ENCODE peak calls at places on chromosomes 3 and 15, in five cellular contexts. One of them, this sample, is unnamed. For H3K9me3 and H3K4me1, the result is how much of the 10 kb centered on the place peaks cover.

GRCh38 chr15:35769656-35770055 is 223.7 kb upstream of the DPH6 start:
- DNase-seq in ovary: no peak
- DNase-seq in small intestine: no peak
- DNase-seq in tibial artery: no peak
- DNase-seq in fibroblast of lung: no peak
- DNase-seq in this sample: no peak

GRCh38 chr3:184710870-184711365 is 946 bp downstream of the MAGEF1 start:
- DNase-seq in small intestine: no peak
- DNase-seq in fibroblast of lung: peak
- DNase-seq in tibial artery: no peak
- DNase-seq in ovary: peak
- DNase-seq in this sample: peak

GRCh38 chr3:14451844-14452533 is 49.6 kb downstream of the SLC6A6 start:
- DNase-seq in ovary: peak
- DNase-seq in small intestine: peak
- DNase-seq in fibroblast of lung: peak
- DNase-seq in tibial artery: peak
- DNase-seq in this sample: peak

GRCh38 chr3:103924544-103924943 is 1442.2 kb upstream of the ALCAM start:
- DNase-seq in ovary: no peak
- DNase-seq in small intestine: no peak
- DNase-seq in tibial artery: no peak
- DNase-seq in fibroblast of lung: no peak
- DNase-seq in this sample: no peak

GRCh38 chr3:69144631-69145244 is 22.3 kb upstream of the LMOD3 start:
- DNase-seq in fibroblast of lung: no peak
- DNase-seq in tibial artery: no peak
- DNase-seq in small intestine: no peak
- DNase-seq in ovary: no peak
- DNase-seq in this sample: no peak

GRCh38 chr3:149385617-149386298 is 8.3 kb upstream of the TM4SF1 start:
- DNase-seq in fibroblast of lung: no peak
- DNase-seq in ovary: no peak
- DNase-seq in small intestine: no peak
- DNase-seq in tibial artery: no peak
- DNase-seq in this sample: no peak

GRCh38 chr3:37114251-37115145 is 59.9 kb downstream of the LRRFIP2 start:
- DNase-seq in fibroblast of lung: peak
- DNase-seq in tibial artery: no peak
- DNase-seq in ovary: no peak
- DNase-seq in small intestine: no peak
- DNase-seq in this sample: no peak

GRCh38 chr3:179149239-179149887 is 1.2 kb downstream of the PIK3CA start:
- DNase-seq in fibroblast of lung: peak
- DNase-seq in small intestine: peak
- DNase-seq in tibial artery: peak
- DNase-seq in ovary: no peak
- DNase-seq in this sample: no peak

GRCh38 chr3:38165722-38166387 is 518 bp downstream of the OXSR1 start:
- DNase-seq in small intestine: peak
- DNase-seq in ovary: no peak
- DNase-seq in fibroblast of lung: peak
- DNase-seq in tibial artery: peak
- DNase-seq in this sample: no peak

GRCh38 chr3:27589795-27590194 is 105.6 kb upstream of the SLC4A7 start:
- DNase-seq in fibroblast of lung: peak
- DNase-seq in ovary: no peak
- DNase-seq in small intestine: no peak
- DNase-seq in tibial artery: no peak
- DNase-seq in this sample: no peak

GRCh38 chr3:25386686-25387271 is 41.3 kb upstream of the RARB start:
- DNase-seq in small intestine: no peak
- DNase-seq in fibroblast of lung: no peak
- DNase-seq in ovary: no peak
- DNase-seq in tibial artery: no peak
- DNase-seq in this sample: no peak

GRCh38 chr3:105503191-105503593 is 136.5 kb downstream of the ALCAM start:
- DNase-seq in ovary: no peak
- DNase-seq in fibroblast of lung: peak
- DNase-seq in tibial artery: no peak
- DNase-seq in small intestine: no peak
- DNase-seq in this sample: no peak

GRCh38 chr15:95277266-95277665 is 1045.9 kb downstream of the MCTP2 start:
- DNase-seq in ovary: no peak
- DNase-seq in small intestine: no peak
- DNase-seq in tibial artery: no peak
- DNase-seq in fibroblast of lung: peak
- DNase-seq in this sample: no peak

GRCh38 chr3:53846134-53846850 is at the start of the genes CHDH and IL17RB:
- DNase-seq in ovary: peak
- DNase-seq in fibroblast of lung: peak
- DNase-seq in small intestine: peak
- DNase-seq in tibial artery: no peak
- DNase-seq in this sample: peak

GRCh38 chr3:186152889-186153292 is 44.0 kb upstream of the ETV5 start:
- DNase-seq in tibial artery: no peak
- DNase-seq in ovary: no peak
- DNase-seq in fibroblast of lung: no peak
- DNase-seq in small intestine: no peak
- DNase-seq in this sample: no peak

GRCh38 chr15:92069308-92070244 is 216.1 kb downstream of the SLCO3A1 start:
- DNase-seq in small intestine: peak
- DNase-seq in fibroblast of lung: peak
- DNase-seq in ovary: no peak
- DNase-seq in tibial artery: peak
- DNase-seq in this sample: peak

GRCh38 chr3:127589600-127590281 is 792 bp downstream of the TPRA1 start:
- DNase-seq in tibial artery: no peak
- DNase-seq in ovary: no peak
- DNase-seq in fibroblast of lung: no peak
- DNase-seq in small intestine: peak
- DNase-seq in this sample: peak

GRCh38 chr3:58131101-58131500 is 79.7 kb downstream of the DNASE1L3 start:
- DNase-seq in tibial artery: no peak
- DNase-seq in small intestine: no peak
- DNase-seq in fibroblast of lung: no peak
- DNase-seq in ovary: no peak
- DNase-seq in this sample: no peak

GRCh38 chr3:194931366-194931765 is 245.7 kb downstream of the FAM43A start:
- DNase-seq in fibroblast of lung: peak
- DNase-seq in small intestine: no peak
- DNase-seq in tibial artery: no peak
- DNase-seq in ovary: no peak
- DNase-seq in this sample: no peak

GRCh38 chr15:40344217-40344616 is 3.5 kb upstream of the CCDC9B start:
- DNase-seq in tibial artery: no peak
- DNase-seq in ovary: no peak
- DNase-seq in small intestine: no peak
- DNase-seq in fibroblast of lung: peak
- DNase-seq in this sample: no peak

GRCh38 chr3:132978464-132978863 is 59.7 kb upstream of the TMEM108 start:
- DNase-seq in fibroblast of lung: no peak
- DNase-seq in ovary: no peak
- DNase-seq in tibial artery: no peak
- DNase-seq in small intestine: no peak
- DNase-seq in this sample: no peak

GRCh38 chr15:63392355-63393009 is 10.8 kb upstream of the CA12 start:
- DNase-seq in tibial artery: no peak
- DNase-seq in ovary: no peak
- DNase-seq in small intestine: no peak
- DNase-seq in fibroblast of lung: no peak
- DNase-seq in this sample: no peak

GRCh38 chr3:124489506-124489905 is 240.7 kb upstream of the UMPS start:
- DNase-seq in tibial artery: no peak
- DNase-seq in ovary: no peak
- DNase-seq in small intestine: no peak
- DNase-seq in fibroblast of lung: no peak
- DNase-seq in this sample: no peak

GRCh38 chr3:196013587-196014487 is 68.1 kb downstream of the TFRC start:
- DNase-seq in ovary: no peak
- DNase-seq in tibial artery: no peak
- DNase-seq in small intestine: no peak
- DNase-seq in fibroblast of lung: no peak
- DNase-seq in this sample: no peak

DNA sequence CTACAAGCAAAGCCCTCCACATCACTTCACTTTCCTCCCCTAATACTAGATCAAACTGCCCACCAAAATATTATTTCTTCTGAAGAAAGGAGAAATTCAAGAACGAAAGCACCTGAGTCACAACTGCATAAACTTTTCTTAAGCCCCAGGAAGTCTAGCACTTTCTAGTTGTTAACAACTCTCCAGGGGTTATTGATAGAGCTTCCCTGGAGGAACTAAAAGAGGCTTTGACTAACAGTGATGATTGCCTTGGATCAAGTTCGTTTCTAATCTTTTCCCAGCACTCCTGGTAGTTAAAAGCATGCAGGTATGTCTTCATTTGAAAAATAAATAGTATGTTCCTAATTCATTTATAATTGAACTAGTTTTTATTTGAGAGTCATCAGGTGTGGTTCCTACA is 917.0 kb downstream of the TUSC7 start:
- DNase-seq in fibroblast of lung: no peak
- DNase-seq in small intestine: no peak
- DNase-seq in tibial artery: no peak
- DNase-seq in ovary: no peak
- DNase-seq in this sample: no peak
- H3K9me3 ChIP-seq in fibroblast of lung: under half
- H3K9me3 ChIP-seq in small intestine: under half
- H3K9me3 ChIP-seq in tibial artery: under half
- H3K9me3 ChIP-seq in ovary: under half
- H3K9me3 ChIP-seq in this sample: under half

GRCh38 chr15:66714543-66714981 is 12.5 kb downstream of the SMAD6 start:
- DNase-seq in small intestine: peak
- DNase-seq in tibial artery: no peak
- DNase-seq in fibroblast of lung: peak
- DNase-seq in ovary: no peak
- DNase-seq in this sample: no peak
- H3K4me1 ChIP-seq in small intestine: under half
- H3K4me1 ChIP-seq in tibial artery: under half
- H3K4me1 ChIP-seq in fibroblast of lung: under half
- H3K4me1 ChIP-seq in ovary: under half
- H3K4me1 ChIP-seq in this sample: under half

DNA sequence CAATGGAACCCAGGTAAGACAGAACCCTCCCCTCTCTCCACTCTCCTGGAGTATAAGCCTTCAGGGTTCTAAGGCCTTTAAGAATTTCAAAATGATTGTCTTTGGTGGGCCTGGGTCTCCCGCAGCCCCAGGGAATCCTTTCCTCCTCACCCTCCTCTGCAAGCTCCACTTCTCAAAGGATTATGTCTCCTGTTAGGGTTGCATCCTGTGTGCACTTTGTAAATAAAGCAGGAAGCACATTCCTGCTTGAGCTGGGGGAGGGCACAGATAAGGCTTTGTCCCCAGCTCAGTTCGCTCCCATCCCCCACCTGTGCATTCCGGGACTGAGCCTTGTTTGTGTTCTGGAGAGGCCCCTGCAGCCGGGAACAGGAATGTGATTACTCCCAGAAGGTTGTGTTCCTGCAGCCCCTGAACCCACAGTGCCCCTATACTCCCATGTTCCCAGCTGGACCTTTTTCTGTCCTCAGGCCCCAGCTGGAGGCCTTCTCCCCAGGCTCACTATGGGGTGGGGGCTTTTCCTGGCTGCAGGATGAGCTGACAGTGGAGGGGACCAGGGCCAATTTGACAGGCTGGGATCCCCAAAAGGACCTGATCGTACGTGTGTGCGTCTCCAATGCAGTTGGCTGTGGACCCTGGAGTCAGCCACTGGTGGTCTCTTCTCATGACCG is 9.5 kb downstream of the TYRO3 start:
- DNase-seq in fibroblast of lung: no peak
- DNase-seq in tibial artery: no peak
- DNase-seq in ovary: peak
- DNase-seq in small intestine: no peak
- DNase-seq in this sample: peak
- H3K4me3 ChIP-seq in fibroblast of lung: no peak
- H3K4me3 ChIP-seq in tibial artery: no peak
- H3K4me3 ChIP-seq in ovary: no peak
- H3K4me3 ChIP-seq in small intestine: no peak
- H3K4me3 ChIP-seq in this sample: no peak

DNA sequence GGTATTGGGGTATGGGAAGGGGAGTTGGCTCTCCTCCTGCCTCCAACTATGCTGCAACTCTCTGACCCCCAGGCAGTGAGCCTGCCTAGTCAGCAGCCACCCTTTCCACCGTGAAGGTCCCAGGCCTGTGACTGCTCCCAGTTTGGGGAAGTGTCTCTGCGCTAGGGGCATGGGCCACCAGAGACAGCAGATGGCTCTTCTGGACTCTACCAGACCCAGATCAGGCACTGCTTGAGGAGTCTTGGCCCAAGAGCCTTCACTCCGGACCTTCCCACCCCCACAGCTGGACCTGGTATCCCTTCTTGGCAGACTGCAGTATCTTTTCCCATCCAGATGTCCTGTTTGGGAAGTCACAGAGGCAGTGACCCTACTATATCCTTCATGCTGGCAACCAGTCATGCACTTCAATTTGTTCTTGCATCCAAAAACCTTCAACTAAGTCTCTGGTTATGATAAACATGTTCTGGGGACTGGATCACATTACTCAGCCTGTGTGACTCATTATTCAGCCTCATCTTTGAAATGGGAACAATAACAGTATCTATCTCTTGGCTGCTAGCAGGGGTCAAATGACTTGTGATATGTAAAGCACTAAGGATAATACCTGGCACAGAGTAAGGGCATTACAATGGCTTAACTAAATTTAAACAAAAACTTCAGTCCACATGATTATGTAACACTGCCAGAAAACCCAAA is 62.7 kb downstream of the POMGNT2 start:
- DNase-seq in small intestine: no peak
- DNase-seq in fibroblast of lung: no peak
- DNase-seq in ovary: no peak
- DNase-seq in tibial artery: no peak
- DNase-seq in this sample: peak
- H3K9me3 ChIP-seq in small intestine: under half
- H3K9me3 ChIP-seq in fibroblast of lung: under half
- H3K9me3 ChIP-seq in ovary: under half
- H3K9me3 ChIP-seq in tibial artery: under half
- H3K9me3 ChIP-seq in this sample: under half

This sample was measured in right cardiac atrium.